ENCODE peak calls at places on chromosomes 12 and 14, in six cellular contexts. X is fibroblast of lung, V is hippocampal formation, M is NCI-H1105, I is GM06990, T is mesendoderm. N is an unnamed sample.
A peak's percentile ranks its signal among the peaks of the same experiment; 100 is the strongest.

GRCh38 chr12:108589028-108589839 is 8.7 kb downstream of the TMEM119 start:
- DNase-seq in X (peak; percentile 53), V (no peak), M (no peak), I (no peak), T (peak; percentile 37), N (no peak)

GRCh38 chr14:68268719-68269118 is 449.1 kb downstream of the RAD51B start:
- DNase-seq in X (peak; percentile 68), V (no peak), M (no peak), I (peak; percentile 52), T (no peak), N (no peak)

GRCh38 chr12:64268409-64268808 is 46.3 kb upstream of the KICS2 start:
- DNase-seq in X (no peak), V (no peak), M (no peak), I (no peak), T (no peak), N (no peak)

GRCh38 chr12:67649165-67650126 is 901 bp downstream of the DYRK2 start:
- DNase-seq in X (no peak), V (peak; percentile 42), M (no peak), I (peak; percentile 46), T (peak; percentile 29), N (no peak)

GRCh38 chr14:99971929-99972747 is 93.1 kb upstream of the EVL start:
- DNase-seq in X (no peak), V (no peak), M (peak; percentile 22), I (peak; percentile 31), T (no peak), N (no peak)

GRCh38 chr12:7907009-7907408 is 29.0 kb downstream of the SLC2A3 start:
- DNase-seq in X (peak; percentile 62), V (no peak), M (peak; percentile 9), I (no peak), T (peak; percentile 96), N (peak; percentile 44)

GRCh38 chr12:46450279-46450748 is 77.7 kb upstream of the SLC38A2 start:
- DNase-seq in X (no peak), V (no peak), M (no peak), I (no peak), T (no peak), N (no peak)

GRCh38 chr14:95889236-95889979 is 12.8 kb downstream of the TUNAR start:
- DNase-seq in X (no peak), V (no peak), M (no peak), I (no peak), T (no peak), N (no peak)

GRCh38 chr14:61438860-61439765 is 117.7 kb downstream of the PRKCH start:
- DNase-seq in X (peak; percentile 37), V (peak; percentile 10), M (no peak), I (peak; percentile 55), T (peak; percentile 88), N (no peak)

GRCh38 chr12:39990122-39991101 is 115.5 kb downstream of the SLC2A13 start:
- DNase-seq in X (peak; percentile 24), V (peak; percentile 8), M (peak; percentile 21), I (no peak), T (peak; percentile 45), N (peak; percentile 25)

GRCh38 chr12:87142346-87142745 is 886.2 kb upstream of the MGAT4C start:
- DNase-seq in X (peak; percentile 33), V (no peak), M (no peak), I (no peak), T (no peak), N (no peak)

GRCh38 chr14:77219591-77219990 is 38.0 kb downstream of the TMEM63C start:
- DNase-seq in X (no peak), V (no peak), M (peak; percentile 54), I (no peak), T (no peak), N (no peak)

GRCh38 chr12:105481906-105482305 is 151.4 kb downstream of the C12orf75 start:
- DNase-seq in X (peak; percentile 32), V (no peak), M (no peak), I (no peak), T (no peak), N (no peak)

GRCh38 chr12:115203661-115204060 is 519.7 kb upstream of the TBX3 start:
- DNase-seq in X (peak; percentile 82), V (no peak), M (no peak), I (no peak), T (no peak), N (no peak)

GRCh38 chr12:93954160-93955112 is 193.9 kb upstream of the PLXNC1 start:
- DNase-seq in X (no peak), V (no peak), M (no peak), I (no peak), T (no peak), N (no peak)

GRCh38 chr14:51167587-51168219 is 72.3 kb upstream of the TMX1 start:
- DNase-seq in X (peak; percentile 61), V (no peak), M (no peak), I (no peak), T (no peak), N (no peak)

N was measured in NCI-H748 treated with DMSO at 0.1 percent for 48 hours.